ENCODE peak calls at places on chromosome 2, in six cellular contexts. X is pancreas; S is activated CD4-positive, alpha-beta T cell treated with anti-CD3 and anti-CD28 coated beads, Interleukin-2, amount 50 U/mL, for 1 hour; D is WTC11; H is NCI-H510A treated with DMSO at 0.1 percent for 48 hours; L is thyroid gland. P is an unnamed sample.

GRCh38 chr2:50895058-50895457 is 136.9 kb downstream of the NRXN1 start:
- DNase-seq in X (no peak), S (no peak), D (no peak), H (no peak), L (no peak), P (no peak)

GRCh38 chr2:99748344-99748743 is 258.5 kb upstream of the REV1 start:
- DNase-seq in X (no peak), S (no peak), D (no peak), H (peak), L (no peak), P (no peak)

GRCh38 chr2:101571951-101572350 is 97.0 kb upstream of the RFX8 start:
- DNase-seq in X (no peak), S (no peak), D (no peak), H (no peak), L (no peak), P (no peak)

GRCh38 chr2:206984206-206984605 is 44.9 kb downstream of the CPO start:
- DNase-seq in X (no peak), S (no peak), D (no peak), H (no peak), L (no peak), P (no peak)

GRCh38 chr2:169741-170140 is 94.1 kb downstream of the SH3YL1 start:
- DNase-seq in X (no peak), S (no peak), D (no peak), H (no peak), L (no peak), P (no peak)

GRCh38 chr2:236825989-236826510 is 256.4 kb downstream of the ACKR3 start:
- DNase-seq in X (no peak), S (no peak), D (no peak), H (no peak), L (no peak), P (no peak)

GRCh38 chr2:203450571-203450970 is 84.5 kb downstream of the RAPH1 start:
- DNase-seq in X (no peak), S (no peak), D (no peak), H (no peak), L (no peak), P (no peak)

GRCh38 chr2:164840458-164840929 is 1.1 kb downstream of the COBLL1 start:
- DNase-seq in X (peak), S (no peak), D (peak), H (peak), L (peak), P (no peak)

GRCh38 chr2:61220768-61221167 is 58.8 kb downstream of the C2orf74 start:
- DNase-seq in X (no peak), S (no peak), D (no peak), H (no peak), L (no peak), P (peak)

GRCh38 chr2:117019357-117019756 is 795.1 kb upstream of the DDX18 start:
- DNase-seq in X (no peak), S (no peak), D (no peak), H (no peak), L (no peak), P (no peak)

GRCh38 chr2:37766087-37766486 is 94.6 kb upstream of the CDC42EP3 start:
- DNase-seq in X (no peak), S (no peak), D (no peak), H (no peak), L (no peak), P (no peak)

GRCh38 chr2:205930209-205930608 is 155.8 kb downstream of the INO80D start:
- DNase-seq in X (no peak), S (no peak), D (no peak), H (no peak), L (no peak), P (no peak)

GRCh38 chr2:144938308-144938709 is 418.4 kb upstream of the ZEB2 start:
- DNase-seq in X (no peak), S (no peak), D (no peak), H (no peak), L (no peak), P (peak)

GRCh38 chr2:158530829-158531228 is 74.1 kb downstream of the PKP4 start:
- DNase-seq in X (no peak), S (no peak), D (no peak), H (no peak), L (no peak), P (no peak)

GRCh38 chr2:158024288-158024898 is 77.3 kb upstream of the UPP2 start:
- DNase-seq in X (peak), S (peak), D (peak), H (peak), L (peak), P (no peak)

GRCh38 chr2:190864375-190864774 is 16.2 kb upstream of the GLS start:
- DNase-seq in X (no peak), S (no peak), D (no peak), H (no peak), L (no peak), P (no peak)

GRCh38 chr2:190678444-190679162 is 29.7 kb downstream of the NAB1 start:
- DNase-seq in X (no peak), S (no peak), D (no peak), H (no peak), L (no peak), P (no peak)

GRCh38 chr2:113211226-113212105 is 37.7 kb downstream of the PSD4 start:
- DNase-seq in X (no peak), S (no peak), D (no peak), H (no peak), L (no peak), P (no peak)

GRCh38 chr2:120108049-120108448 is 95.2 kb downstream of the EPB41L5 start:
- DNase-seq in X (no peak), S (no peak), D (no peak), H (peak), L (peak), P (peak)

GRCh38 chr2:27320958-27321543 is 1.8 kb downstream of the MPV17 start:
- DNase-seq in X (peak), S (no peak), D (peak), H (no peak), L (peak), P (peak)